ENCODE peak calls at places on chromosomes 11 and 22, in six cellular contexts. One of them, this sample, is unnamed.

GRCh38 chr22:34334893-34335292 is 414.6 kb upstream of the LARGE1 start:
- DNase-seq in PC-9: no peak
- DNase-seq in HCT116: no peak
- DNase-seq in endothelial cell of umbilical vein: no peak
- DNase-seq in stomach: no peak
- DNase-seq in A549: no peak
- DNase-seq in this sample: no peak

GRCh38 chr11:980438-981365 is 55.0 kb downstream of the AP2A2 start:
- DNase-seq in stomach: peak; percentile 36
- DNase-seq in endothelial cell of umbilical vein: no peak
- DNase-seq in HCT116: no peak
- DNase-seq in A549: no peak
- DNase-seq in PC-9: no peak
- DNase-seq in this sample: no peak

GRCh38 chr22:49365910-49366309 is 461.8 kb downstream of the BRD1 start:
- DNase-seq in endothelial cell of umbilical vein: no peak
- DNase-seq in stomach: peak; percentile 14
- DNase-seq in HCT116: no peak
- DNase-seq in PC-9: no peak
- DNase-seq in A549: no peak
- DNase-seq in this sample: no peak

GRCh38 chr11:67289226-67289650 is at the start of gene ANKRD13D:
- DNase-seq in HCT116: no peak
- DNase-seq in A549: no peak
- DNase-seq in endothelial cell of umbilical vein: no peak
- DNase-seq in PC-9: peak; percentile 47
- DNase-seq in stomach: peak; percentile 49
- DNase-seq in this sample: peak; percentile 67

GRCh38 chr11:70915158-70915795 is 337.1 kb downstream of the SHANK2 start:
- DNase-seq in stomach: no peak
- DNase-seq in endothelial cell of umbilical vein: no peak
- DNase-seq in HCT116: no peak
- DNase-seq in PC-9: no peak
- DNase-seq in A549: no peak
- DNase-seq in this sample: no peak

GRCh38 chr11:17827006-17827405 is 92.4 kb downstream of the KCNC1 start:
- DNase-seq in HCT116: no peak
- DNase-seq in stomach: no peak
- DNase-seq in endothelial cell of umbilical vein: no peak
- DNase-seq in A549: peak; percentile 11
- DNase-seq in PC-9: no peak
- DNase-seq in this sample: no peak

GRCh38 chr11:121012091-121012490 is 11.8 kb upstream of the TBCEL start:
- DNase-seq in A549: no peak
- DNase-seq in PC-9: peak; percentile 31
- DNase-seq in HCT116: no peak
- DNase-seq in stomach: no peak
- DNase-seq in endothelial cell of umbilical vein: no peak
- DNase-seq in this sample: no peak

GRCh38 chr11:104106136-104106754 is 57.7 kb downstream of the PDGFD start:
- DNase-seq in PC-9: no peak
- DNase-seq in endothelial cell of umbilical vein: no peak
- DNase-seq in A549: no peak
- DNase-seq in stomach: no peak
- DNase-seq in HCT116: no peak
- DNase-seq in this sample: no peak

GRCh38 chr11:2091786-2092463 is 47.3 kb downstream of the IGF2 start:
- DNase-seq in stomach: peak; percentile 20
- DNase-seq in A549: no peak
- DNase-seq in HCT116: no peak
- DNase-seq in PC-9: no peak
- DNase-seq in endothelial cell of umbilical vein: no peak
- DNase-seq in this sample: no peak

GRCh38 chr11:65148657-65149056 is 14.3 kb upstream of the SYVN1 start:
- DNase-seq in PC-9: no peak
- DNase-seq in endothelial cell of umbilical vein: no peak
- DNase-seq in stomach: no peak
- DNase-seq in A549: no peak
- DNase-seq in HCT116: no peak
- DNase-seq in this sample: no peak

GRCh38 chr11:213111-213510 is 5.6 kb downstream of the RIC8A start:
- DNase-seq in A549: no peak
- DNase-seq in HCT116: no peak
- DNase-seq in PC-9: no peak
- DNase-seq in endothelial cell of umbilical vein: no peak
- DNase-seq in stomach: peak; percentile 9
- DNase-seq in this sample: no peak

GRCh38 chr11:102385053-102385976 is 38.3 kb downstream of the BIRC2 start:
- DNase-seq in stomach: no peak
- DNase-seq in endothelial cell of umbilical vein: peak; percentile 34
- DNase-seq in HCT116: no peak
- DNase-seq in A549: no peak
- DNase-seq in PC-9: no peak
- DNase-seq in this sample: no peak

GRCh38 chr11:122044086-122044485 is 71.9 kb downstream of the BLID start:
- DNase-seq in PC-9: no peak
- DNase-seq in A549: no peak
- DNase-seq in HCT116: no peak
- DNase-seq in stomach: no peak
- DNase-seq in endothelial cell of umbilical vein: no peak
- DNase-seq in this sample: no peak

GRCh38 chr11:103988595-103988969 is 47.9 kb upstream of the DDI1 start:
- DNase-seq in endothelial cell of umbilical vein: no peak
- DNase-seq in HCT116: no peak
- DNase-seq in A549: no peak
- DNase-seq in stomach: no peak
- DNase-seq in PC-9: peak; percentile 67
- DNase-seq in this sample: no peak

GRCh38 chr11:110297726-110298297 is 1.4 kb upstream of the RDX start:
- DNase-seq in PC-9: peak; percentile 83
- DNase-seq in endothelial cell of umbilical vein: no peak
- DNase-seq in stomach: no peak
- DNase-seq in A549: no peak
- DNase-seq in HCT116: no peak
- DNase-seq in this sample: no peak

GRCh38 chr22:48545976-48546375 is 1281.7 kb downstream of the BRD1 start:
- DNase-seq in PC-9: no peak
- DNase-seq in A549: no peak
- DNase-seq in HCT116: no peak
- DNase-seq in endothelial cell of umbilical vein: no peak
- DNase-seq in stomach: no peak
- DNase-seq in this sample: no peak

GRCh38 chr11:1202776-1203504 is 19.9 kb upstream of the MUC5B start:
- DNase-seq in endothelial cell of umbilical vein: peak; percentile 29
- DNase-seq in stomach: peak; percentile 76
- DNase-seq in A549: peak; percentile 89
- DNase-seq in HCT116: peak; percentile 23
- DNase-seq in PC-9: peak; percentile 58
- DNase-seq in this sample: peak; percentile 18

GRCh38 chr11:134331565-134332188 is at the start of gene GLB1L2:
- DNase-seq in endothelial cell of umbilical vein: peak; percentile 36
- DNase-seq in stomach: peak; percentile 85
- DNase-seq in HCT116: peak; percentile 45
- DNase-seq in PC-9: peak; percentile 41
- DNase-seq in A549: peak; percentile 43
- DNase-seq in this sample: no peak

GRCh38 chr22:49642741-49643140 is 184.9 kb downstream of the BRD1 start:
- DNase-seq in endothelial cell of umbilical vein: no peak
- DNase-seq in PC-9: no peak
- DNase-seq in A549: no peak
- DNase-seq in HCT116: no peak
- DNase-seq in stomach: no peak
- DNase-seq in this sample: no peak

GRCh38 chr22:50553310-50553709 is 7.6 kb downstream of the KLHDC7B start:
- DNase-seq in PC-9: no peak
- DNase-seq in endothelial cell of umbilical vein: no peak
- DNase-seq in HCT116: no peak
- DNase-seq in A549: no peak
- DNase-seq in stomach: no peak
- DNase-seq in this sample: no peak

GRCh38 chr11:76672431-76673163 is 2.0 kb upstream of the LRRC32 start:
- DNase-seq in A549: no peak
- DNase-seq in endothelial cell of umbilical vein: no peak
- DNase-seq in HCT116: no peak
- DNase-seq in PC-9: no peak
- DNase-seq in stomach: no peak
- DNase-seq in this sample: no peak

GRCh38 chr11:59901306-59901705 is 22.7 kb downstream of the OOSP3 start:
- DNase-seq in PC-9: peak; percentile 60
- DNase-seq in endothelial cell of umbilical vein: peak; percentile 98
- DNase-seq in HCT116: peak; percentile 22
- DNase-seq in A549: no peak
- DNase-seq in stomach: no peak
- DNase-seq in this sample: no peak

GRCh38 chr22:42324991-42325710 is 54.7 kb upstream of the TCF20 start:
- DNase-seq in stomach: peak; percentile 31
- DNase-seq in A549: no peak
- DNase-seq in endothelial cell of umbilical vein: no peak
- DNase-seq in HCT116: no peak
- DNase-seq in PC-9: no peak
- DNase-seq in this sample: no peak

GRCh38 chr11:57359896-57360690 is 20.9 kb downstream of the PRG3 start:
- DNase-seq in stomach: no peak
- DNase-seq in A549: no peak
- DNase-seq in endothelial cell of umbilical vein: no peak
- DNase-seq in PC-9: peak; percentile 46
- DNase-seq in HCT116: no peak
- DNase-seq in this sample: no peak

GRCh38 chr11:27282141-27282590 is 80.8 kb downstream of the CCDC34 start:
- DNase-seq in endothelial cell of umbilical vein: peak; percentile 99
- DNase-seq in HCT116: no peak
- DNase-seq in stomach: no peak
- DNase-seq in A549: no peak
- DNase-seq in PC-9: no peak
- DNase-seq in this sample: no peak

GRCh38 chr11:76248210-76248609 is 41.9 kb upstream of the WNT11 start:
- DNase-seq in HCT116: no peak
- DNase-seq in stomach: no peak
- DNase-seq in A549: peak; percentile 52
- DNase-seq in PC-9: no peak
- DNase-seq in endothelial cell of umbilical vein: peak; percentile 46
- DNase-seq in this sample: no peak

GRCh38 chr22:23054531-23055257 is 15.6 kb upstream of the GNAZ start:
- DNase-seq in A549: no peak
- DNase-seq in PC-9: no peak
- DNase-seq in endothelial cell of umbilical vein: no peak
- DNase-seq in stomach: peak; percentile 35
- DNase-seq in HCT116: no peak
- DNase-seq in this sample: no peak

GRCh38 chr11:16469968-16470367 is 113.6 kb upstream of the SOX6 start:
- DNase-seq in stomach: no peak
- DNase-seq in PC-9: no peak
- DNase-seq in HCT116: no peak
- DNase-seq in endothelial cell of umbilical vein: no peak
- DNase-seq in A549: no peak
- DNase-seq in this sample: no peak

GRCh38 chr22:50296658-50297490 is 10.6 kb downstream of the PLXNB2 start:
- DNase-seq in stomach: no peak
- DNase-seq in A549: no peak
- DNase-seq in HCT116: no peak
- DNase-seq in PC-9: no peak
- DNase-seq in endothelial cell of umbilical vein: no peak
- DNase-seq in this sample: no peak

GRCh38 chr11:8265681-8266241 is 2.1 kb upstream of the LMO1 start:
- DNase-seq in HCT116: no peak
- DNase-seq in PC-9: no peak
- DNase-seq in endothelial cell of umbilical vein: no peak
- DNase-seq in A549: peak; percentile 71
- DNase-seq in stomach: no peak
- DNase-seq in this sample: no peak

GRCh38 chr11:62732830-62733229 is 4.5 kb downstream of the TTC9C start:
- DNase-seq in A549: no peak
- DNase-seq in endothelial cell of umbilical vein: peak; percentile 23
- DNase-seq in stomach: no peak
- DNase-seq in HCT116: no peak
- DNase-seq in PC-9: no peak
- DNase-seq in this sample: no peak
- TF ChIP-seq CTCF in A549: peak; percentile 41
- TF ChIP-seq CTCF in endothelial cell of umbilical vein: no peak
- TF ChIP-seq CTCF in stomach: no peak
- TF ChIP-seq CTCF in HCT116: peak; percentile 21
- TF ChIP-seq CTCF in PC-9: peak; percentile 34
- TF ChIP-seq CTCF in this sample: no peak

GRCh38 chr22:37740455-37741311 is 43.8 kb downstream of the TRIOBP start:
- DNase-seq in A549: no peak
- DNase-seq in stomach: no peak
- DNase-seq in endothelial cell of umbilical vein: no peak
- DNase-seq in PC-9: no peak
- DNase-seq in HCT116: no peak
- DNase-seq in this sample: no peak
- H3K4me3 ChIP-seq in A549: no peak overlapping the region
- H3K4me3 ChIP-seq in stomach: no peak overlapping the region
- H3K4me3 ChIP-seq in endothelial cell of umbilical vein: no peak overlapping the region
- H3K4me3 ChIP-seq in PC-9: no peak overlapping the region
- H3K4me3 ChIP-seq in HCT116: no peak overlapping the region
- H3K4me3 ChIP-seq in this sample: no peak overlapping the region

GRCh38 chr11:61126266-61126665 is 24.0 kb downstream of the CD5 start:
- DNase-seq in A549: no peak
- DNase-seq in stomach: no peak
- DNase-seq in endothelial cell of umbilical vein: no peak
- DNase-seq in HCT116: no peak
- DNase-seq in PC-9: no peak
- DNase-seq in this sample: no peak
- TF ChIP-seq CTCF in A549: no peak
- TF ChIP-seq CTCF in stomach: no peak
- TF ChIP-seq CTCF in endothelial cell of umbilical vein: no peak
- TF ChIP-seq CTCF in HCT116: no peak
- TF ChIP-seq CTCF in PC-9: no peak
- TF ChIP-seq CTCF in this sample: no peak

GRCh38 chr22:33242078-33242477 is 183.9 kb upstream of the SYN3 start:
- DNase-seq in A549: no peak
- DNase-seq in stomach: no peak
- DNase-seq in HCT116: no peak
- DNase-seq in PC-9: no peak
- DNase-seq in endothelial cell of umbilical vein: no peak
- DNase-seq in this sample: no peak
- H3K4me3 ChIP-seq in A549: no peak overlapping the region
- H3K4me3 ChIP-seq in stomach: no peak overlapping the region
- H3K4me3 ChIP-seq in HCT116: no peak overlapping the region
- H3K4me3 ChIP-seq in PC-9: no peak overlapping the region
- H3K4me3 ChIP-seq in endothelial cell of umbilical vein: no peak overlapping the region
- H3K4me3 ChIP-seq in this sample: no peak overlapping the region

DNA sequence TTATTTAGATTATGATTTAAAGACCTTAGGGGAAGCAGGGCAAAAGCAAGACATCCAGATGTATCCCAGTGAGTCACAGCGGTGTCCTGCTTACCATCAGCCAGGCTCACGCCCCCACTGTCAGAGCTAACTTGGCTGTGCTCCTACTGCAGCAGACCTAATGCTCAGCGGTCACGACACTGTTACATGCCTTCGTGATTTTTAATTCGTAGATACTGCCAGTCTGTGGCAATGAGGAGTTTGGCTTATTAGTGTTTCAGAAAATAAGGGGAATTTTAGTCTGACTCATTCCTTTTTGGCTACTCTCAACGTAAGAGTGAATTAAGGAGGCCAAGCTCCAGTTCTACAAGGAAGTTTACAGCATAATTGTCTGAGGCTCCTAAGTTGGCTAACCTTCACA is 22.7 kb downstream of the EFCAB6 start:
- DNase-seq in A549: peak; percentile 33
- DNase-seq in endothelial cell of umbilical vein: no peak
- DNase-seq in PC-9: peak; percentile 87
- DNase-seq in HCT116: no peak
- DNase-seq in stomach: no peak
- DNase-seq in this sample: no peak
- TF ChIP-seq CTCF in A549: no peak
- TF ChIP-seq CTCF in endothelial cell of umbilical vein: no peak
- TF ChIP-seq CTCF in PC-9: no peak
- TF ChIP-seq CTCF in HCT116: no peak
- TF ChIP-seq CTCF in stomach: no peak
- TF ChIP-seq CTCF in this sample: no peak